ENCODE peak calls at places on chromosomes 5 and 9, in six cellular contexts. C is transverse colon, V is thoracic aorta, M is GM06990, K is mucosa of descending colon, I is OCI-LY7. R is an unnamed sample.

GRCh38 chr5:148909766-148910165 is 83.4 kb downstream of the ADRB2 start:
- DNase-seq in V (no peak), I (no peak), K (no peak), M (no peak), C (peak), R (no peak)

GRCh38 chr9:120924698-120925534 is 1.7 kb downstream of the TRAF1 start:
- DNase-seq in M (no peak), I (no peak), K (no peak), V (no peak), C (no peak), R (no peak)

GRCh38 chr9:23005061-23005690 is 558.6 kb downstream of the DMRTA1 start:
- DNase-seq in K (no peak), C (no peak), M (no peak), I (no peak), V (no peak), R (peak)

GRCh38 chr9:14393382-14393781 is 79.4 kb upstream of the NFIB start:
- DNase-seq in V (no peak), K (no peak), M (no peak), C (no peak), I (no peak), R (no peak)

GRCh38 chr5:156934450-156935211 is 28.4 kb downstream of the TIMD4 start:
- DNase-seq in V (no peak), C (peak), K (peak), M (no peak), I (peak), R (peak)

GRCh38 chr9:7570107-7570720 is 229.4 kb downstream of the DMAC1 start:
- DNase-seq in V (peak), M (peak), C (peak), I (peak), K (no peak), R (peak)

GRCh38 chr9:125428060-125428481 is 166.4 kb downstream of the GAPVD1 start:
- DNase-seq in V (no peak), C (no peak), I (peak), M (peak), K (peak), R (no peak)

GRCh38 chr9:69943146-69943545 is 100.5 kb upstream of the MAMDC2 start:
- DNase-seq in C (no peak), V (no peak), K (no peak), M (no peak), I (no peak), R (no peak)

GRCh38 chr5:138078006-138078643 is 5.7 kb upstream of the WNT8A start:
- DNase-seq in M (no peak), V (no peak), I (no peak), C (no peak), K (no peak), R (no peak)
- TF ChIP-seq CTCF in M (no peak), V (no peak), I (no peak), C (no peak), K (no peak), R (no peak)

GRCh38 chr9:79572032-79572890 is 496 bp downstream of the TLE4 start:
- DNase-seq in V (no peak), K (peak), M (peak), I (peak), C (peak), R (peak)

GRCh38 chr9:79571309-79572031 is at the start of gene TLE4:
- DNase-seq in C (peak), I (peak), K (peak), M (peak), V (peak), R (peak)

GRCh38 chr9:79574166-79574565 is 2.4 kb downstream of the TLE4 start:
- DNase-seq in V (no peak), K (no peak), I (no peak), M (no peak), C (no peak), R (no peak)

GRCh38 chr9:79573697-79573976 is 1.9 kb downstream of the TLE4 start:
- DNase-seq in V (no peak), I (no peak), M (no peak), C (no peak), K (no peak), R (no peak)

DNA sequence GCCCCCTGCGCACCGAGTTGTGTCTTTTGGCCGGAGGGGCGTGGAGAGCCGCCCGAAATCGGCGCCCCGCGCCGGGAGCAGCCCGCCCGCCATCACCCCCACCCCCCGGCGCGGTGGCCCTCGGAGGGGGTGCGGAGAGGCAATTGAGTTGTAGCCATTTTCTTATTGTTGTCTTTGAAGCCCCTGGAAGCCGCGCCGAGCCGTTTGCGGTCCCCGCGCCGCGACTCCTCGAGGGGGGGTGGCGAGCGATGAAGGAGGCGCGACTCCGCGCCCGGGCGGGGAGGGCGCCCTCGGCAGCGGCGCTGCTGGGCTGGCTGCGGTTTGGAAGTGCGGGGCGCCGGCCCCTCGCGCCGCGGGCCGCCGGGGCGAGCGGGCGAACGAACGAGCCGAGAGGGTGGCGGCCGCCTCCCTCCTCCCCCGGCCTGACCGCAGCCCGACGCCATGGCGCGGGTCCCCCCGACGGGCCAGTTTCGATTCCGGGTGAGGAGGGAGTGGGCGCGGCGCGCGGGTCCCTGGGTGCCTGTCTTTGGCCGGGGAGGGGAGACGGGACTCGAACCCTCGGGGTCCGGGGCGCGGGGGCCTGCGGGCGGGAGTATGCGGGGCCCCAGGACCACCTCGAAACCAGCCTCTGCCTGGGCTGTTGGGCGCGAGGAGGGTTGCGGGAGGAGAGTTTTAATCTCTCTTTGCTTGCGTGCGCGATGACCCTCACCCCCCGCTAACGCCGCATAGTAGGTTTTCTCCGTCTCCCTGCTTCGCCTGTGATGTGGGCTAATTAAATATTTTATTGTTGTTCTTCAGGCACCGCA is 1.3 kb downstream of the TLE4 start:
- DNase-seq in M (peak), K (peak), C (peak), V (no peak), I (peak), R (peak)
- TF ChIP-seq CTCF in M (no peak), K (no peak), C (no peak), V (no peak), I (peak), R (no peak)

DNA sequence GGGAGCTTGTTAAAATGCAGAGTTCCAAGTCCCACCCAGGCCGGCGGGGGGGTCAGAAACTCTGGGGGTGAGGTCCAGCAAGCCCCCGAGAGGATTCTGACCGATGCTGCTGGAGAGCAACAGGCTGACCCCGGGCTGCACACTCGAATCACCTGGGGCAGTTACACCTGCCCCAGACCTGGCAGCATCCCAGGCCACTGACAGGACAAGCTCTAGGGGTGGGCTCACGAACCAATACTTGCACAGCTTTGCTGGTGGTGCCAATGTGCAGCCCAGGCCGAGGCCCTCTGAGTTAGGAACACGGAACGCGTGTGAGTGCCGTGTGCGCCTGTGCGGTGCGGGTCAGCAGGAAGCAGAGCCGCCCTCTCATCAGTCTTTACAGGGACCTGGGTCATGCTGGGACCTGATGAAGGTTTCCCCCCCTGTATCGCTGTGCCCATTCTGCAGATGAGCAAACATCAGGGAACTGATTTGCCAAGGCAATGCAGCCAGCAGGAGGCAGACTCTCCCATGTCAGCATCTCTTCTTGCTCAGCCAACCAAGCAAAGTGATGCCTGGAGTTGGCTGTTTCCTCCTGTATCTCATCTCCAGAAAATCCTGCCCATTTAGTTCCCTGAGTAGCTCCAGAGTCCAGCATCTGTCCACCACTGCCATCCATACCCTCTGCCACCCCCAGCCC is 16.3 kb downstream of the FAM163B start:
- DNase-seq in M (no peak), I (peak), K (no peak), C (no peak), V (no peak), R (no peak)
- TF ChIP-seq CTCF in M (peak), I (peak), K (no peak), C (no peak), V (no peak), R (no peak)

GRCh38 chr5:173395933-173396308 is 67.7 kb upstream of the STC2 start:
- DNase-seq in C (no peak), K (no peak), I (no peak), M (no peak), V (no peak), R (no peak)

GRCh38 chr5:173395257-173395932 is 67.2 kb upstream of the STC2 start:
- DNase-seq in V (no peak), C (no peak), M (no peak), I (no peak), K (no peak), R (no peak)

GRCh38 chr5:173397531-173397930 is 69.3 kb upstream of the STC2 start:
- DNase-seq in I (no peak), M (no peak), K (no peak), C (no peak), V (no peak), R (no peak)

GRCh38 chr5:173394701-173395100 is 66.5 kb upstream of the STC2 start:
- DNase-seq in V (no peak), C (no peak), M (no peak), I (no peak), K (no peak), R (no peak)

GRCh38 chr5:173396311-173396993 is 68.2 kb upstream of the STC2 start:
- DNase-seq in V (no peak), M (no peak), I (no peak), C (no peak), K (no peak), R (peak)
- TF ChIP-seq CTCF in V (no peak), M (no peak), I (peak), C (no peak), K (no peak), R (peak)

GRCh38 chr5:123245689-123246088 is 156.6 kb downstream of the PRDM6 start:
- DNase-seq in I (no peak), K (no peak), M (no peak), V (no peak), C (no peak), R (no peak)
- TF ChIP-seq CTCF in I (no peak), K (no peak), M (no peak), V (no peak), C (no peak), R (no peak)

GRCh38 chr9:133428579-133429215 is 6.5 kb downstream of the ADAMTS13 start:
- DNase-seq in K (peak), V (no peak), M (no peak), C (peak), I (no peak), R (peak)

GRCh38 chr9:133430244-133430643 is 8.1 kb downstream of the ADAMTS13 start:
- DNase-seq in M (no peak), K (no peak), V (no peak), I (no peak), C (no peak), R (no peak)

GRCh38 chr9:133429216-133429613 is 7.0 kb downstream of the ADAMTS13 start:
- DNase-seq in M (no peak), I (no peak), K (no peak), V (no peak), C (no peak), R (no peak)

GRCh38 chr9:133427658-133428348 is 5.6 kb downstream of the ADAMTS13 start:
- DNase-seq in V (no peak), K (no peak), C (no peak), I (no peak), M (no peak), R (no peak)

DNA sequence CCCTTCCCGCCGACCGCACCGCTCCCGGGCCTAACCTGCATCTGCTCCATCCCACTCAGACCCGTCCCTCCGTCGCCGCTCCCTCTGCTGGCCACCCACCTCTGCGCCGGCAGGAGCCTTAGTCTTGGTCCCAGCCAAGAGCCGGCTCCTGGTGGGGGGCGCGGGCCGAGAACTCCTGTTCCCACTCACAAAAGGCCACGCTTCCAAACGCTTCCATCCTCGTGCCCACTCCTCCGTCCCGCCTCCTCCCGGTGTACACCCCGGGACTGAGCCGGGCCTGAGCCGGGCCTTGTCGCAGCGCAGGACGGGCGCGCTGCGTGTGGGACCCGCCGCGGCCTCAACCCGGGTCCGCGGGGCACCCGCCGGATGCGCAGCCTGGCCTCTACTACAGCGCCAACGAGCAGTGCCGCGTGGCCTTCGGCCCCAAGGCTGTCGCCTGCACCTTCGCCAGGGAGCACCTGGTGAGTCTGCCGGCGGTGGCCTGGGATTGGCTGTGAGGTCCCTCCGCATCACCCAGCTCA is 7.5 kb downstream of the ADAMTS13 start:
- DNase-seq in C (peak), M (no peak), V (no peak), I (no peak), K (peak), R (peak)
- TF ChIP-seq CTCF in C (peak), M (peak), V (no peak), I (no peak), K (peak), R (peak)

GRCh38 chr9:130732131-130732530 is 38.6 kb downstream of the EXOSC2 start:
- DNase-seq in M (no peak), C (no peak), V (no peak), I (no peak), K (no peak), R (no peak)
- TF ChIP-seq CTCF in M (no peak), C (no peak), V (no peak), I (peak), K (no peak), R (no peak)

DNA sequence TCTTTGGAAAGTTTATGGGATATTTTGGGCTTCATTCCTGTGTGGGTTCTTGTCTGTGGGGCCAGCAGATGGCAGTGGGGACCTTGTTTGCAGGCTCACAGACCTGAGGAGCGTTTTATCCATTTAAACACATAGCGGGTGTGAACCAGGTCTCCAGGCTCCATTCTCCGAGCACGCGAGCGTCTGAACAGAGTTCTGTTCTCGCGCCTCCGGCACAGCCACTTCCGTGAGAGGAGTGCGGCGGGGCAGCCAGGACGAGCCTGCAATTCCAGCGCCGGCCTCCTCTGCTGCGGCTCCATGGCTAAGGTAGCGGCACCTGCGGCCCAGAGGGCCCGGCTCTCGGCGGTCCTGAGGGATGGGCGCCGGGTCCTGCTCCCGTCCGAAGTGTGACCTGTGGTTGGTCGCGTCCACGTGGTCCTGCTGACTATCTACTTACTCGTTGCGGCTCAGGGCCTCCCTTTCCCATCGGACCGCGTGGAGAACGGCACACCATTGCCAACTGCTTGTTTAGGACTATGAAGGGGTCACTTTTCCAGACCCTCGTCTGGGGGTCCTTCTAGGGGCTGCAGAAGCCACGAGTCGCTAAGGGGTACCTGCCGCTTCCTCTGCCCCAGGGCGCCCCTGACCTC is 7.3 kb downstream of the NRARP start:
- DNase-seq in I (no peak), M (no peak), K (peak), C (peak), V (no peak), R (peak)
- TF ChIP-seq CTCF in I (no peak), M (peak), K (no peak), C (peak), V (peak), R (no peak)

GRCh38 chr9:6495484-6495883 is 82.5 kb downstream of the UHRF2 start:
- DNase-seq in K (no peak), V (no peak), I (peak), C (no peak), M (no peak), R (no peak)
- TF ChIP-seq CTCF in K (no peak), V (no peak), I (peak), C (no peak), M (no peak), R (no peak)

DNA sequence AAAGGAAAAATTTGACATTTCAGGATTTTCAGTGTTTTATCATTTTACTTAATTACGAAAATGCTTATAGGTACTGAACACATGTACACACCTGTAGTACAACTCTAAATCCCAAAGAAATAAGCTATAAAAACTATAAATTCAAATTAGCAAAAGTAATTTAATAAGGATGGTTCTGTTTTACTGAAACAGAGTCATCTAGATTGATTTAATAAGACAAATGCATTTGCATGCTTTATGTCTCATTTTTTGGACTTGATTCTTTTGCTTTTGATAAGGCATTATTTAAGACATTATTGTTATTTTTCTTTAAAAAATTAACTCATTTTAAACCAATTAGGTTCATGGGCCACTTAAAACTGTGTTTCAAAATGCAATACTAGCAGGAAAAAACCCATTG is 201.2 kb downstream of the PIK3R1 start:
- DNase-seq in I (no peak), C (no peak), V (no peak), M (no peak), K (no peak), R (no peak)
- TF ChIP-seq CTCF in I (no peak), C (no peak), V (no peak), M (no peak), K (no peak), R (no peak)